ENCODE peak calls at places on chromosomes 11 and 22, in nine cellular contexts. R, M, G, S, I, Y, B, D and C are unnamed samples.

GRCh38 chr11:134475951-134476350 is 63.9 kb upstream of the B3GAT1 start:
- DNase-seq in I (no peak), R (no peak), G (no peak), D (no peak), B (no peak), S (no peak), Y (no peak), M (no peak), C (no peak)

GRCh38 chr11:20251496-20251895 is 91.2 kb upstream of the DBX1 start:
- DNase-seq in Y (no peak), D (no peak), S (no peak), G (no peak), M (no peak), B (no peak), I (no peak), R (no peak), C (no peak)

GRCh38 chr11:113584371-113584770 is 109.2 kb upstream of the DRD2 start:
- DNase-seq in B (no peak), Y (no peak), I (no peak), G (no peak), R (no peak), S (no peak), D (no peak), M (no peak), C (no peak)

GRCh38 chr11:69164824-69165223 is 9.1 kb downstream of the SMIM38 start:
- DNase-seq in G (no peak), D (no peak), M (no peak), S (no peak), B (no peak), Y (no peak), I (peak; percentile 8), R (no peak), C (no peak)

GRCh38 chr11:22193348-22194051 is 615 bp downstream of the ANO5 start:
- DNase-seq in R (peak; percentile 0), S (peak; percentile 30), Y (no peak), B (peak; percentile 83), D (no peak), M (no peak), I (no peak), G (no peak), C (peak; percentile 66)

GRCh38 chr11:85903811-85904210 is 48.6 kb downstream of the CCDC83 start:
- DNase-seq in G (no peak), B (no peak), Y (no peak), D (no peak), I (no peak), M (no peak), S (no peak), R (no peak), C (no peak)

GRCh38 chr22:39363751-39364484 is 14.1 kb downstream of the SYNGR1 start:
- DNase-seq in Y (no peak), B (no peak), G (no peak), R (no peak), S (no peak), M (no peak), I (no peak), D (no peak), C (no peak)

GRCh38 chr11:64067257-64067993 is 31.7 kb downstream of the FLRT1 start:
- DNase-seq in Y (no peak), S (no peak), R (no peak), B (no peak), G (no peak), M (no peak), I (no peak), D (no peak), C (no peak)

GRCh38 chr22:50260801-50261614 is 475 bp downstream of the MAPK12 start:
- DNase-seq in S (no peak), I (no peak), G (no peak), Y (no peak), R (no peak), D (no peak), B (no peak), M (no peak), C (peak; percentile 83)

GRCh38 chr11:84857746-84858145 is 769.4 kb downstream of the DLG2 start:
- DNase-seq in S (no peak), I (no peak), Y (no peak), B (no peak), R (no peak), G (no peak), D (no peak), M (no peak), C (no peak)

GRCh38 chr11:5367461-5368074 is 16.0 kb upstream of the OR51M1 start:
- DNase-seq in M (no peak), D (no peak), G (no peak), S (no peak), B (no peak), Y (no peak), I (no peak), R (no peak), C (no peak)

GRCh38 chr22:21573750-21574494 is 6.4 kb downstream of the UBE2L3 start:
- DNase-seq in S (no peak), M (no peak), I (no peak), G (no peak), Y (no peak), B (no peak), R (no peak), D (no peak), C (no peak)

GRCh38 chr11:39192671-39193070 is 2266.8 kb downstream of the LRRC4C start:
- DNase-seq in D (no peak), R (no peak), Y (no peak), I (no peak), M (no peak), G (no peak), B (no peak), S (no peak), C (peak; percentile 51)

GRCh38 chr22:27474112-27474571 is 327.4 kb downstream of the MN1 start:
- DNase-seq in B (no peak), S (no peak), G (no peak), I (no peak), R (no peak), Y (no peak), D (no peak), M (no peak), C (no peak)

GRCh38 chr22:45473626-45474237 is 29.0 kb upstream of the FBLN1 start:
- DNase-seq in Y (peak; percentile 41), M (no peak), I (no peak), R (no peak), D (no peak), B (no peak), G (no peak), S (no peak), C (no peak)

GRCh38 chr22:45470871-45471270 is 31.8 kb upstream of the FBLN1 start:
- DNase-seq in D (no peak), I (no peak), Y (no peak), B (no peak), R (no peak), S (no peak), M (no peak), G (no peak), C (no peak)

GRCh38 chr22:45469573-45470383 is 32.9 kb upstream of the FBLN1 start:
- DNase-seq in D (no peak), M (no peak), R (no peak), G (peak; percentile 12), I (no peak), S (no peak), B (no peak), Y (no peak), C (no peak)

GRCh38 chr22:45472426-45472825 is 30.3 kb upstream of the FBLN1 start:
- DNase-seq in S (no peak), G (no peak), M (no peak), R (no peak), Y (no peak), D (no peak), I (no peak), B (no peak), C (no peak)

GRCh38 chr22:45468872-45469572 is 33.7 kb upstream of the FBLN1 start:
- DNase-seq in G (peak; percentile 22), I (no peak), Y (no peak), B (no peak), R (no peak), D (no peak), M (no peak), S (no peak), C (no peak)
- H3K27ac ChIP-seq in G (peak overlapping the region; percentile 75), I (no peak overlapping the region), Y (no peak overlapping the region), B (no peak overlapping the region), R (no peak overlapping the region), D (no peak overlapping the region), M (peak overlapping the region; percentile 9), S (no peak overlapping the region), C (peak overlapping the region; percentile 48)

DNA sequence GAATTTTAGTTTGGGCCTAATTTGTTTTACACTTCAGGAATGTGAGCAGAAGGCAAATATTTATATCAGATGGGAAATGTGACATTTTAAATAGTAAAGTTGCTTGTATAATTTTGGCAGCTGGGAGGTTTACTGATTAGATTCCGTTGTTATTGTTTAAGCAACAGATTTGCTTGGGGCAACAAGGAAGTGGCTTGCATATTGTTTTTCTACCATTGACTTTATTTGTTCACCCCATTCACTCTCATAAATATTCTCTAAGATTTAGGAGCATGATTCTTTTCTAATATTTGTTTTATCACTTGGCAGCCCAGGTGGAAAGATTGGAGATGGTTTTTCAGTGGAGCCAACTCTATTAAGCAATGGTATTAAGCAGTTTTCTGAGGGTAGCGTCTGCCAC is 40.5 kb upstream of the RAG2 start:
- DNase-seq in G (no peak), R (no peak), I (no peak), B (no peak), Y (no peak), M (no peak), D (no peak), S (no peak), C (no peak)
- H3K27ac ChIP-seq in G (no peak overlapping the region), R (no peak overlapping the region), I (no peak overlapping the region), B (no peak overlapping the region), Y (no peak overlapping the region), M (no peak overlapping the region), D (no peak overlapping the region), S (no peak overlapping the region), C (no peak overlapping the region)

GRCh38 chr22:45515678-45516077 is 13.0 kb downstream of the FBLN1 start:
- DNase-seq in R (no peak), B (no peak), G (no peak), I (no peak), M (no peak), Y (no peak), S (no peak), D (no peak), C (peak; percentile 48)

GRCh38 chr22:45508814-45509213 is 6.1 kb downstream of the FBLN1 start:
- DNase-seq in R (no peak), G (no peak), S (no peak), I (peak; percentile 2), B (no peak), M (no peak), Y (no peak), D (no peak), C (no peak)

GRCh38 chr22:45510376-45511232 is 7.9 kb downstream of the FBLN1 start:
- DNase-seq in D (no peak), M (no peak), Y (no peak), I (peak; percentile 33), B (no peak), G (no peak), S (no peak), R (no peak), C (peak; percentile 8)

GRCh38 chr22:45512363-45512762 is 9.7 kb downstream of the FBLN1 start:
- DNase-seq in I (no peak), B (no peak), G (no peak), R (no peak), D (no peak), S (no peak), M (no peak), Y (no peak), C (no peak)

GRCh38 chr22:45511847-45512261 is 9.2 kb downstream of the FBLN1 start:
- DNase-seq in D (no peak), R (no peak), I (no peak), S (no peak), Y (no peak), G (peak; percentile 90), M (no peak), B (no peak), C (peak; percentile 84)
- H3K27ac ChIP-seq in D (peak overlapping the region; percentile 76), R (no peak overlapping the region), I (no peak overlapping the region), S (no peak overlapping the region), Y (no peak overlapping the region), G (peak overlapping the region; percentile 88), M (peak overlapping the region; percentile 17), B (no peak overlapping the region), C (no peak overlapping the region)

GRCh38 chr22:19902245-19902699 is 39.3 kb upstream of the COMT start:
- DNase-seq in G (no peak), I (no peak), R (no peak), B (no peak), D (no peak), S (no peak), Y (peak; percentile 43), M (no peak), C (no peak)
- H3K27ac ChIP-seq in G (no peak overlapping the region), I (no peak overlapping the region), R (no peak overlapping the region), B (no peak overlapping the region), D (no peak overlapping the region), S (no peak overlapping the region), Y (peak overlapping the region; percentile 4), M (no peak overlapping the region), C (no peak overlapping the region)